ENCODE peak calls at places on chromosomes 7 and 10, in ten cellular contexts. N is progenitor cell of endocrine pancreas, E is neural crest cell, I is AG09309, Y is right atrium auricular region, M is RWPE2, K is prostate gland, D is psoas muscle, Z is adrenal gland, B is NB4. O is an unnamed sample.

GRCh38 chr7:650339-651031 is 76.0 kb upstream of the DNAAF5 start:
- DNase-seq in N (no peak), B (no peak), M (no peak), E (no peak), Y (peak; percentile 70), D (no peak), K (no peak), Z (peak; percentile 92), I (no peak), O (no peak)

GRCh38 chr7:26993816-26994810 is 101.7 kb downstream of the HOXA1 start:
- DNase-seq in N (no peak), Z (no peak), E (no peak), K (peak; percentile 21), B (no peak), D (no peak), I (peak; percentile 23), Y (no peak), M (no peak), O (no peak)

GRCh38 chr10:19412531-19412930 is 363.9 kb downstream of the MALRD1 start:
- DNase-seq in D (no peak), E (no peak), Y (no peak), Z (no peak), K (peak; percentile 31), I (no peak), B (peak; percentile 10), M (no peak), N (no peak), O (no peak)

GRCh38 chr10:34786464-34786863 is 28.6 kb downstream of the PARD3 start:
- DNase-seq in N (no peak), D (no peak), K (no peak), Y (no peak), M (no peak), B (no peak), Z (no peak), E (no peak), I (peak; percentile 37), O (no peak)

GRCh38 chr10:7610651-7611389 is 55.9 kb downstream of the ITIH5 start:
- DNase-seq in Z (no peak), K (no peak), N (no peak), Y (peak; percentile 63), I (peak; percentile 20), D (peak; percentile 80), M (no peak), E (no peak), B (no peak), O (no peak)

GRCh38 chr10:5583525-5584175 is 58.9 kb downstream of the CALML3 start:
- DNase-seq in Z (no peak), Y (no peak), K (peak; percentile 76), M (no peak), I (no peak), D (no peak), B (no peak), N (no peak), E (peak; percentile 45), O (peak; percentile 73)

GRCh38 chr7:151058766-151059361 is 525 bp upstream of the SLC4A2 start:
- DNase-seq in K (no peak), N (no peak), E (no peak), M (no peak), B (peak; percentile 48), I (no peak), D (no peak), Z (no peak), Y (no peak), O (no peak)

GRCh38 chr10:21764790-21765189 is 230.8 kb downstream of the MLLT10 start:
- DNase-seq in E (no peak), M (no peak), K (no peak), I (no peak), B (no peak), Y (no peak), Z (no peak), D (no peak), N (no peak), O (no peak)

GRCh38 chr7:48213226-48213625 is 42.0 kb downstream of the ABCA13 start:
- DNase-seq in B (no peak), I (no peak), K (no peak), E (no peak), Y (no peak), N (no peak), M (no peak), D (no peak), Z (no peak), O (no peak)

GRCh38 chr7:100895956-100896742 is 461 bp upstream of the ACHE start:
- DNase-seq in D (peak; percentile 81), K (no peak), I (no peak), B (peak; percentile 59), N (no peak), Z (no peak), Y (no peak), M (no peak), E (peak; percentile 46), O (no peak)

GRCh38 chr10:82358486-82359097 is 483.6 kb downstream of the NRG3 start:
- DNase-seq in E (no peak), D (no peak), M (no peak), K (no peak), N (no peak), B (peak; percentile 5), I (no peak), Y (peak; percentile 66), Z (no peak), O (no peak)

GRCh38 chr7:79340212-79340611 is 113.3 kb downstream of the MAGI2 start:
- DNase-seq in Z (no peak), B (no peak), M (no peak), K (no peak), N (no peak), E (no peak), I (no peak), Y (no peak), D (no peak), O (no peak)

GRCh38 chr10:95716866-95717265 is 23.1 kb upstream of the TCTN3 start:
- DNase-seq in B (no peak), N (no peak), E (no peak), Z (no peak), M (no peak), Y (no peak), D (no peak), I (no peak), K (no peak), O (no peak)

GRCh38 chr7:77532247-77532646 is 4.8 kb upstream of the PTPN12 start:
- DNase-seq in I (no peak), D (no peak), B (peak; percentile 65), E (no peak), M (no peak), N (no peak), Y (no peak), Z (no peak), K (no peak), O (no peak)

GRCh38 chr10:123573236-123574147 is 92.7 kb upstream of the GPR26 start:
- DNase-seq in K (peak; percentile 40), Z (peak; percentile 52), E (peak; percentile 49), D (no peak), M (peak; percentile 78), B (peak; percentile 66), I (no peak), N (peak; percentile 61), Y (no peak), O (no peak)

GRCh38 chr7:18940577-18941134 is 176.8 kb downstream of the TWIST1 start:
- DNase-seq in Y (no peak), M (no peak), Z (no peak), K (no peak), E (no peak), I (no peak), N (no peak), D (no peak), B (no peak), O (no peak)

GRCh38 chr7:104208421-104208780 is 588 bp upstream of the ORC5 start:
- DNase-seq in I (no peak), E (no peak), N (no peak), Y (no peak), D (no peak), B (peak; percentile 7), K (no peak), M (no peak), Z (no peak), O (no peak)

DNA sequence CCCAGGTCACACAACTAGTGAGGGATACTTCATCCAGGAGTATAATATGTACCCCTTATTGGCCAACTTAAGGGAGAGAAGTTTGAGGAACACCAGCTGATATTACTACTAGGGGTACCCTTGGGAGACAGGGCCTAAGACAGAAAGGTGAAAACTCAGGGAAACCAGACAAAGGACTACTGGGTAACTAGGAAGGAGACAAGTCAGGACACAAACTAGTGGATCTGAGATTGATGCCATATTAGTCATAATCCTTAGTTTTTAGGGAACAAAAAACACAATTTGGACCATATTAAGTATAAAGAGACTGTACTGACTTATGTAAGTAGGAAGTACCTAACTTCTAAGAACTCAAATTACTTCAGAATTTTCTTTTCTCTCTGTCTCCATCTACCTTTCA is 79.3 kb upstream of the CCDC6 start:
- DNase-seq in D (no peak), Y (no peak), Z (no peak), E (no peak), B (no peak), N (no peak), M (no peak), K (no peak), I (no peak), O (no peak)
- TF ChIP-seq CTCF in D (no peak), Y (no peak), Z (no peak), E (no peak), B (no peak), N (no peak), M (no peak), K (no peak), I (no peak), O (no peak)

GRCh38 chr7:107867858-107868466 is 23.0 kb upstream of the DLD start:
- DNase-seq in N (no peak), B (no peak), Z (no peak), D (no peak), K (no peak), Y (no peak), M (no peak), I (no peak), E (no peak), O (no peak)
- TF ChIP-seq CTCF in N (no peak), B (no peak), Z (no peak), D (no peak), K (no peak), Y (no peak), M (no peak), I (no peak), E (no peak), O (no peak)

DNA sequence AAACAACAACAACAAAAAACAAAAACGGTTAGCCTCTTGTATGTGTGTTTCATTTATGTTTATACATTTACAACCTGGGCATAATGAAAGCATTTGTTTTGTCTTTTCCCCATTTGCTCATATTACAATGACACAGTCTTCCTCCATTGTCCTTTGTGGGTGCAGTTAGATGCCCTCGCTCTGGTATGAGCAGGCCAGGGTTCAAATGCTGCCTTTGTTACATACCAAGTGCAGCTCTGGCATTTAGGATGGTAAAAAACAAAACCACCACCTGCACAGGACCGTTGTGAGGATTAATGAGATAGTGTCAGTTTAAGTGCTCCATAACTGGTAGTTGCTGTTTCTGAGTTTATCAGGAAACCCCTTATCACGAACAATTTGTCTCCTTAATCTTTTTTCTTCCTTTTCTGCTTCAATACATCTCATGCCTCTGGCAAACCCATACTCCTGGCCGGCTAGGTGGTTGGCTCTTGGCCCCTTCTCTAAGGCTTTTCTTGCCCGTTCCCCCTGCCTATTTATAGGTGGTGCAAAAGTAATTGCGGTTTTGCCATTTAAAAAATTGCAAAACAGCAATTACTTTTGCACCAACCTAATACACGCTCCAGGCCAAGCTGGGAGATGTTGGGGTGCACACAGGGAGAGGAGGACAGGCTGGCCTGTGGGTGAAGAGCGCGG is 18.6 kb upstream of the TMEM225B start:
- DNase-seq in Z (no peak), D (no peak), M (no peak), N (no peak), E (no peak), K (no peak), I (no peak), B (no peak), Y (no peak), O (no peak)
- TF ChIP-seq CTCF in Z (no peak), D (no peak), M (no peak), N (no peak), E (no peak), K (no peak), I (no peak), B (no peak), Y (no peak), O (no peak)

GRCh38 chr10:116836902-116837513 is 12.3 kb upstream of the ENO4 start:
- DNase-seq in I (no peak), Z (no peak), K (no peak), N (no peak), E (no peak), D (no peak), M (no peak), Y (peak; percentile 50), B (no peak), O (no peak)
- TF ChIP-seq CTCF in I (peak; percentile 22), Z (no peak), K (no peak), N (no peak), E (peak; percentile 6), D (no peak), M (peak; percentile 39), Y (no peak), B (no peak), O (peak; percentile 67)